ENCODE peak calls at places on chromosomes 2 and 18, in ten cellular contexts. M, K, F, J, O, P, Q, V, R and X are unnamed samples.

GRCh38 chr2:17199741-17200140 is 318.5 kb downstream of the RAD51AP2 start:
- DNase-seq in P (no peak), F (no peak), V (no peak), J (no peak), K (no peak), R (no peak), Q (no peak), O (no peak), M (no peak), X (no peak)

GRCh38 chr18:43662657-43663056 is 385.4 kb upstream of the SYT4 start:
- DNase-seq in O (peak), P (no peak), Q (peak), J (no peak), F (no peak), R (no peak), M (no peak), K (no peak), V (no peak), X (no peak)

GRCh38 chr18:902179-902718 is 2.4 kb upstream of the ADCYAP1 start:
- DNase-seq in K (no peak), Q (peak), J (peak), M (no peak), V (no peak), F (peak), O (no peak), R (peak), P (no peak), X (no peak)

GRCh38 chr18:35713545-35713944 is 132.0 kb downstream of the GALNT1 start:
- DNase-seq in O (no peak), Q (peak), P (no peak), J (no peak), K (no peak), R (peak), M (no peak), V (no peak), F (no peak), X (no peak)

GRCh38 chr2:174840436-174840835 is 76.2 kb upstream of the CHRNA1 start:
- DNase-seq in P (no peak), K (no peak), M (no peak), J (no peak), F (no peak), R (no peak), V (no peak), O (no peak), Q (peak), X (no peak)

GRCh38 chr2:152507941-152508340 is 173.0 kb downstream of the FMNL2 start:
- DNase-seq in M (no peak), K (no peak), O (no peak), J (no peak), Q (no peak), R (no peak), V (no peak), P (no peak), F (no peak), X (no peak)

GRCh38 chr18:2087877-2088673 is 483.2 kb downstream of the METTL4 start:
- DNase-seq in O (no peak), M (peak), P (no peak), J (no peak), R (no peak), V (no peak), Q (no peak), F (no peak), K (no peak), X (no peak)

GRCh38 chr2:167388497-167388896 is 500.2 kb downstream of the XIRP2 start:
- DNase-seq in K (no peak), Q (no peak), O (no peak), P (no peak), J (no peak), M (no peak), F (no peak), V (no peak), R (no peak), X (no peak)

GRCh38 chr2:126788652-126789051 is 110.0 kb upstream of the TEX51 start:
- DNase-seq in Q (no peak), R (no peak), J (no peak), V (no peak), F (no peak), K (no peak), P (no peak), O (no peak), M (no peak), X (no peak)